ENCODE peak calls at places on chromosomes 2 and 18, in ten cellular contexts. C is dorsolateral prefrontal cortex, Z is MM.1S, N is uterus, E is A549, F is pancreas, W is transverse colon, T is lower lobe of right lung, G is IMR-90, V is PC-3. S is an unnamed sample.

GRCh38 chr18:9690418-9691178 is 17.5 kb upstream of the RAB31 start:
- DNase-seq in C (no peak), Z (no peak), N (no peak), E (no peak), F (no peak), W (no peak), T (no peak), G (peak), V (no peak), S (no peak)

GRCh38 chr2:32864337-32864736 is 82.4 kb upstream of the LTBP1 start:
- DNase-seq in C (no peak), Z (no peak), N (no peak), E (no peak), F (no peak), W (no peak), T (no peak), G (peak), V (peak), S (no peak)

GRCh38 chr2:113979172-113980128 is 89.6 kb downstream of the ACTR3 start:
- DNase-seq in C (no peak), Z (no peak), N (no peak), E (no peak), F (no peak), W (no peak), T (no peak), G (no peak), V (no peak), S (peak)

GRCh38 chr2:66323496-66323895 is 111.4 kb upstream of the MEIS1 start:
- DNase-seq in C (no peak), Z (no peak), N (no peak), E (no peak), F (no peak), W (no peak), T (no peak), G (no peak), V (no peak), S (no peak)

GRCh38 chr2:120014231-120014990 is 1.5 kb downstream of the EPB41L5 start:
- DNase-seq in C (peak), Z (no peak), N (no peak), E (no peak), F (peak), W (no peak), T (no peak), G (no peak), V (no peak), S (no peak)

GRCh38 chr2:153163055-153163454 is 315.5 kb downstream of the RPRM start:
- DNase-seq in C (peak), Z (peak), N (peak), E (no peak), F (peak), W (no peak), T (no peak), G (no peak), V (peak), S (no peak)

GRCh38 chr2:100367163-100367562 is 44.9 kb upstream of the LONRF2 start:
- DNase-seq in C (no peak), Z (no peak), N (no peak), E (no peak), F (no peak), W (no peak), T (no peak), G (no peak), V (no peak), S (no peak)

GRCh38 chr2:95287806-95288205 is 9.3 kb upstream of the KCNIP3 start:
- DNase-seq in C (no peak), Z (no peak), N (no peak), E (no peak), F (no peak), W (no peak), T (no peak), G (no peak), V (no peak), S (no peak)

GRCh38 chr2:235498556-235499305 is 4.9 kb downstream of the AGAP1 start:
- DNase-seq in C (no peak), Z (no peak), N (no peak), E (no peak), F (peak), W (no peak), T (no peak), G (no peak), V (peak), S (no peak)

GRCh38 chr2:211175956-211176355 is 619.6 kb downstream of the CPS1 start:
- DNase-seq in C (no peak), Z (no peak), N (no peak), E (no peak), F (no peak), W (no peak), T (no peak), G (no peak), V (no peak), S (no peak)

GRCh38 chr18:44716697-44717163 is 36.0 kb downstream of the SETBP1 start:
- DNase-seq in C (no peak), Z (no peak), N (no peak), E (no peak), F (no peak), W (no peak), T (no peak), G (no peak), V (no peak), S (no peak)

GRCh38 chr18:12497296-12497695 is 89.6 kb downstream of the PRELID3A start:
- DNase-seq in C (no peak), Z (no peak), N (no peak), E (no peak), F (no peak), W (no peak), T (no peak), G (no peak), V (peak), S (no peak)

GRCh38 chr2:146597291-146597690 is 1247.5 kb upstream of the ACVR2A start:
- DNase-seq in C (no peak), Z (no peak), N (no peak), E (no peak), F (no peak), W (no peak), T (no peak), G (no peak), V (peak), S (no peak)

GRCh38 chr2:43877782-43878464 is 39.2 kb downstream of the ABCG8 start:
- DNase-seq in C (peak), Z (peak), N (peak), E (peak), F (peak), W (peak), T (peak), G (peak), V (peak), S (no peak)

GRCh38 chr2:240399419-240400318 is 35.8 kb upstream of the GPC1 start:
- DNase-seq in C (no peak), Z (no peak), N (no peak), E (no peak), F (no peak), W (no peak), T (peak), G (no peak), V (no peak), S (peak)

GRCh38 chr2:163011035-163011434 is 172.5 kb upstream of the KCNH7 start:
- DNase-seq in C (no peak), Z (no peak), N (no peak), E (no peak), F (no peak), W (no peak), T (no peak), G (no peak), V (no peak), S (no peak)

GRCh38 chr2:196853301-196854087 is 44.3 kb upstream of the C2orf66 start:
- DNase-seq in C (no peak), Z (no peak), N (no peak), E (no peak), F (no peak), W (no peak), T (no peak), G (no peak), V (no peak), S (no peak)

GRCh38 chr2:224971214-224971613 is 71.1 kb downstream of the DOCK10 start:
- DNase-seq in C (no peak), Z (peak), N (no peak), E (no peak), F (no peak), W (peak), T (peak), G (no peak), V (peak), S (peak)

GRCh38 chr18:79595876-79596374 is 83.7 kb upstream of the CTDP1 start:
- DNase-seq in C (no peak), Z (no peak), N (peak), E (no peak), F (no peak), W (peak), T (peak), G (no peak), V (no peak), S (peak)

GRCh38 chr2:3490191-3491158 is 28.9 kb downstream of the ADI1 start:
- DNase-seq in C (no peak), Z (no peak), N (peak), E (no peak), F (no peak), W (no peak), T (peak), G (no peak), V (no peak), S (no peak)

GRCh38 chr2:12738112-12738485 is 21.4 kb downstream of the TRIB2 start:
- DNase-seq in C (no peak), Z (no peak), N (no peak), E (no peak), F (no peak), W (no peak), T (no peak), G (peak), V (no peak), S (no peak)

GRCh38 chr2:196427996-196428634 is 211.4 kb upstream of the CCDC150 start:
- DNase-seq in C (no peak), Z (no peak), N (no peak), E (no peak), F (no peak), W (no peak), T (no peak), G (no peak), V (no peak), S (no peak)

GRCh38 chr2:189285962-189286648 is 106.5 kb upstream of the COL5A2 start:
- DNase-seq in C (no peak), Z (no peak), N (peak), E (peak), F (no peak), W (no peak), T (no peak), G (peak), V (peak), S (no peak)

GRCh38 chr2:152322222-152322621 is 12.8 kb upstream of the FMNL2 start:
- DNase-seq in C (no peak), Z (no peak), N (no peak), E (no peak), F (no peak), W (no peak), T (no peak), G (no peak), V (no peak), S (no peak)

GRCh38 chr2:19617251-19617650 is 258.8 kb upstream of the OSR1 start:
- DNase-seq in C (no peak), Z (no peak), N (no peak), E (no peak), F (no peak), W (no peak), T (no peak), G (no peak), V (peak), S (no peak)

DNA sequence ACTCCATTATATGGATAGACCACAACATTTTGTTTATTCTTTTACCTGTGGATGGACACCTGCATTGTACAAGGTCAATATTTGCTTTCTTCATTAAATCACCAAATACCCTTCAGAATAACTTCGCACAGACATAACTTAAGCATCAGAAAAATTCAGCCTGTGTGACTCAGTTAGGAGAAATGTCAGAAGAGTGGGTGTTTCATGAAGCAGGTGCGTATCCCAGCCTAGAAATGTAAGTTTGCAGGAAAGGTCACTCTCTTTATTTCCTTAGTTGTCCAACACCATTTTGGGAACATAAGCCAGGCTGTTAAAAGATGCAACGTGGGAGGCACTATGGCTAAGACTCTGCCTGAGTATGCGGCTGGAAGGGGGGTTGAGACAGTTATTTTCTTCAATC is 48.6 kb upstream of the FHL2 start:
- DNase-seq in C (no peak), Z (no peak), N (no peak), E (no peak), F (no peak), W (no peak), T (no peak), G (peak), V (peak), S (no peak)
- H3K27ac ChIP-seq in C (no peak), Z (no peak), N (no peak), E (no peak), F (no peak), W (no peak), T (no peak), G (no peak), V (peak), S (no peak)

GRCh38 chr2:166017208-166017607 is 63.6 kb upstream of the TTC21B start:
- DNase-seq in C (no peak), Z (no peak), N (no peak), E (no peak), F (no peak), W (no peak), T (no peak), G (no peak), V (peak), S (no peak)

GRCh38 chr2:166011660-166012059 is 58.1 kb upstream of the TTC21B start:
- DNase-seq in C (no peak), Z (no peak), N (no peak), E (no peak), F (no peak), W (no peak), T (no peak), G (no peak), V (no peak), S (no peak)

GRCh38 chr2:166013878-166014277 is 60.3 kb upstream of the TTC21B start:
- DNase-seq in C (no peak), Z (no peak), N (no peak), E (no peak), F (no peak), W (no peak), T (no peak), G (no peak), V (no peak), S (no peak)
- TF ChIP-seq CTCF in C (no peak), Z (no peak), N (no peak), E (no peak), F (no peak), W (no peak), T (no peak), G (no peak), V (peak), S (no peak)

GRCh38 chr2:111121873-111122630 is 1.3 kb downstream of the BCL2L11 start:
- DNase-seq in C (peak), Z (peak), N (peak), E (peak), F (peak), W (peak), T (peak), G (peak), V (peak), S (peak)
- H3K27ac ChIP-seq in C (peak), Z (peak), N (peak), E (peak), F (peak), W (peak), T (peak), G (no peak), V (no peak), S (peak)

GRCh38 chr18:51537487-51537886 is 340.0 kb upstream of the MEX3C start:
- DNase-seq in C (no peak), Z (peak), N (no peak), E (no peak), F (peak), W (peak), T (no peak), G (no peak), V (peak), S (no peak)
- TF ChIP-seq CTCF in C (peak), Z (peak), N (no peak), E (no peak), F (no peak), W (no peak), T (no peak), G (no peak), V (no peak), S (peak)

GRCh38 chr2:42029639-42030195 is 18.1 kb upstream of the PKDCC start:
- DNase-seq in C (no peak), Z (peak), N (no peak), E (no peak), F (no peak), W (no peak), T (no peak), G (no peak), V (no peak), S (no peak)
- H3K27ac ChIP-seq in C (peak), Z (peak), N (no peak), E (no peak), F (no peak), W (no peak), T (no peak), G (no peak), V (no peak), S (no peak)

DNA sequence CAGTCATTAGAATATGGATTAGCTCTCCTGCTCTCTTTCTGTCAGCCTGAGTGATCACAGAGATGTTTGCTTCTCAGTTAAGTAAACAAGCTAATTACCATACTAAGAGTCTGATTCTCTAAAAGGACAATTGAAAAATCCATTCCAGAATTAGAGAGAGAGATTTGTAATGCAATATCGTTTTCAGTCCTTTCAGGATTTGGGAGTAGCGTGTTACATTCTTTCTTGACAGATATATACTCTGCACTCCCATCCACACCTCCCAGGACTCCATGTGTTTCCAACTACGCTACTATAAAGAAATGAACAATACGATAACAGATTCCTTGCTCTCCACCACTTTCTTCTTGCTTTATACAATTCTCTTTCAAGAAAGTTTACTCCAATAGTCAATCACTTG is 1347.3 kb upstream of the PIK3C3 start:
- DNase-seq in C (no peak), Z (no peak), N (no peak), E (no peak), F (no peak), W (no peak), T (no peak), G (no peak), V (no peak), S (no peak)
- TF ChIP-seq CTCF in C (no peak), Z (no peak), N (no peak), E (no peak), F (no peak), W (no peak), T (no peak), G (no peak), V (no peak), S (no peak)

GRCh38 chr2:138490673-138491494 is 10.7 kb upstream of the SPOPL start:
- DNase-seq in C (no peak), Z (no peak), N (no peak), E (no peak), F (no peak), W (no peak), T (no peak), G (no peak), V (peak), S (no peak)
- H3K27ac ChIP-seq in C (no peak), Z (no peak), N (no peak), E (no peak), F (no peak), W (no peak), T (no peak), G (no peak), V (no peak), S (no peak)

GRCh38 chr2:15780912-15781574 is 159.3 kb upstream of the MYCN start:
- DNase-seq in C (no peak), Z (no peak), N (no peak), E (peak), F (no peak), W (no peak), T (no peak), G (no peak), V (no peak), S (no peak)
- TF ChIP-seq CTCF in C (no peak), Z (no peak), N (no peak), E (no peak), F (no peak), W (no peak), T (no peak), G (no peak), V (no peak), S (no peak)

DNA sequence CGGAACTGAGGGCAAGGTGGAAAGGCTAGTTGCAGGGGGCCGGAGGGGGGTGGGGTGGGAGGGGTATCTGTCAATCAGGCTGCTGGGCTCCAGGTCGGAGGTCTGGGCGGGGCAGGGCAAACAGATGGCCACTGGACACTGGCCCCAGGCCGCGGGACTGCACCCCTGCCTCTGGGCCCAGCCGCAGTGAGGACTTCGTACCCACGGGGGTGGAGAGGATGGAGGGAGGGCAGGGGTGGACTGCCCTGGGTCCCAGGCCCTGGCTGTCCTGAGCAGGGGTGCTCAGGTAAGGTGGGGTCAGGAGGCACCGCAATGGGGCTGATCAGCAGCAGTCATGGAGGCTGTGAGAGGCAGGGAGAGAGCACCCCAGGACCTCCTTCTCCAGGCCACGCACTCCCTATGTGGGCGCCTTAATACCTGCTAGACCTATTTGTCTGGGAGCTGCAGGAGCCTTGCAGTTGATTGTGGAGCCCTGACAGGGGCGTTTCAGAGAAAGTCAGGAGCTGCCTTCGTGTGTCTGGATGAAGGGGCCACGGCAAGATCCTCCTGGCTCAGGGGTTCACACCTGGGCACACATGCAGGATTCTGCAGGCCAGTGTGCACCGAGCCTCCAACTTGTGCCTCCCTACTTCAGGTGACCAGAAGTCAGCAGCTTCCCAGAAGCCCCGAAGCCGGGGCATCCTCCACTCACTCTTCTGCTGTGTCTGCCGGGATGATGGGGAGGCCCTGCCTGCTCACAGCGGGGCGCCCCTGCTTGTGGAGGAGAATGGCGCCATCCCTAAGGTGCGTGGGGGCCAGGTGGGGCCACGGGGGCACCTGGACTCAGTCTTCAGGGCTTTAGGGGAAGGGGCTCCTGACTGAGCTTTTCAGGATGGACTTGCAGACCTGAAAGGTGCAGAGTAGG is 1.5 kb downstream of the CTDSP1 start:
- DNase-seq in C (no peak), Z (no peak), N (peak), E (peak), F (peak), W (peak), T (peak), G (no peak), V (no peak), S (peak)
- H3K27ac ChIP-seq in C (peak), Z (no peak), N (peak), E (peak), F (peak), W (peak), T (peak), G (peak), V (no peak), S (peak)

S was measured in kidney.